ENCODE peak calls at places on chromosomes 5 and 9, in seven cellular contexts. One of them, this sample, is unnamed.
A peak's percentile ranks its signal among the peaks of the same experiment; 100 is the strongest.

GRCh38 chr9:115170674-115171073 is 52.7 kb upstream of the TNC start:
- DNase-seq in stimulated activated naive B cell treated with anti-CD40 and anti-IgM and Interleukin-4, amounts not matched to agents 10 μg/mL and 1 μg/mL and 100 μg/mL, for 72 hours: no peak
- DNase-seq in effector CD4-positive, alpha-beta T cell: no peak
- DNase-seq in activated CD4-positive, alpha-beta T cell treated with anti-CD3 and anti-CD28 coated beads for 48 hours: no peak
- DNase-seq in spleen: no peak
- DNase-seq in aorta: no peak
- DNase-seq in A172: peak; percentile 93
- DNase-seq in this sample: no peak

GRCh38 chr5:129137637-129138036 is 43.1 kb downstream of the ISOC1 start:
- DNase-seq in activated CD4-positive, alpha-beta T cell treated with anti-CD3 and anti-CD28 coated beads for 48 hours: no peak
- DNase-seq in stimulated activated naive B cell treated with anti-CD40 and anti-IgM and Interleukin-4, amounts not matched to agents 10 μg/mL and 1 μg/mL and 100 μg/mL, for 72 hours: no peak
- DNase-seq in A172: no peak
- DNase-seq in spleen: no peak
- DNase-seq in aorta: no peak
- DNase-seq in effector CD4-positive, alpha-beta T cell: no peak
- DNase-seq in this sample: no peak

GRCh38 chr9:134293576-134294227 is 32.6 kb upstream of the RXRA start:
- DNase-seq in activated CD4-positive, alpha-beta T cell treated with anti-CD3 and anti-CD28 coated beads for 48 hours: no peak
- DNase-seq in effector CD4-positive, alpha-beta T cell: no peak
- DNase-seq in aorta: peak; percentile 79
- DNase-seq in spleen: peak; percentile 77
- DNase-seq in A172: no peak
- DNase-seq in stimulated activated naive B cell treated with anti-CD40 and anti-IgM and Interleukin-4, amounts not matched to agents 10 μg/mL and 1 μg/mL and 100 μg/mL, for 72 hours: no peak
- DNase-seq in this sample: peak; percentile 72

GRCh38 chr5:30594331-30594730 is 599.2 kb upstream of the CDH6 start:
- DNase-seq in stimulated activated naive B cell treated with anti-CD40 and anti-IgM and Interleukin-4, amounts not matched to agents 10 μg/mL and 1 μg/mL and 100 μg/mL, for 72 hours: no peak
- DNase-seq in activated CD4-positive, alpha-beta T cell treated with anti-CD3 and anti-CD28 coated beads for 48 hours: no peak
- DNase-seq in A172: no peak
- DNase-seq in aorta: no peak
- DNase-seq in spleen: no peak
- DNase-seq in effector CD4-positive, alpha-beta T cell: no peak
- DNase-seq in this sample: no peak

GRCh38 chr9:71984388-71985069 is 73.1 kb downstream of the C9orf85 start:
- DNase-seq in activated CD4-positive, alpha-beta T cell treated with anti-CD3 and anti-CD28 coated beads for 48 hours: no peak
- DNase-seq in aorta: peak; percentile 79
- DNase-seq in A172: peak; percentile 13
- DNase-seq in effector CD4-positive, alpha-beta T cell: no peak
- DNase-seq in spleen: no peak
- DNase-seq in stimulated activated naive B cell treated with anti-CD40 and anti-IgM and Interleukin-4, amounts not matched to agents 10 μg/mL and 1 μg/mL and 100 μg/mL, for 72 hours: no peak
- DNase-seq in this sample: no peak

GRCh38 chr5:151757233-151758140 is 944 bp downstream of the ATOX1 start:
- DNase-seq in A172: no peak
- DNase-seq in activated CD4-positive, alpha-beta T cell treated with anti-CD3 and anti-CD28 coated beads for 48 hours: peak; percentile 52
- DNase-seq in aorta: no peak
- DNase-seq in effector CD4-positive, alpha-beta T cell: peak; percentile 25
- DNase-seq in stimulated activated naive B cell treated with anti-CD40 and anti-IgM and Interleukin-4, amounts not matched to agents 10 μg/mL and 1 μg/mL and 100 μg/mL, for 72 hours: no peak
- DNase-seq in spleen: no peak
- DNase-seq in this sample: no peak

GRCh38 chr9:123401879-123402513 is 46.0 kb downstream of the CRB2 start:
- DNase-seq in activated CD4-positive, alpha-beta T cell treated with anti-CD3 and anti-CD28 coated beads for 48 hours: peak; percentile 35
- DNase-seq in effector CD4-positive, alpha-beta T cell: no peak
- DNase-seq in A172: peak; percentile 49
- DNase-seq in stimulated activated naive B cell treated with anti-CD40 and anti-IgM and Interleukin-4, amounts not matched to agents 10 μg/mL and 1 μg/mL and 100 μg/mL, for 72 hours: no peak
- DNase-seq in spleen: no peak
- DNase-seq in aorta: no peak
- DNase-seq in this sample: no peak

GRCh38 chr9:127197186-127197860 is 67.3 kb upstream of the GARNL3 start:
- DNase-seq in A172: no peak
- DNase-seq in effector CD4-positive, alpha-beta T cell: no peak
- DNase-seq in spleen: peak; percentile 47
- DNase-seq in aorta: peak; percentile 45
- DNase-seq in activated CD4-positive, alpha-beta T cell treated with anti-CD3 and anti-CD28 coated beads for 48 hours: no peak
- DNase-seq in stimulated activated naive B cell treated with anti-CD40 and anti-IgM and Interleukin-4, amounts not matched to agents 10 μg/mL and 1 μg/mL and 100 μg/mL, for 72 hours: no peak
- DNase-seq in this sample: peak; percentile 52

GRCh38 chr5:65483474-65484346 is 2.0 kb upstream of the ADAMTS6 start:
- DNase-seq in stimulated activated naive B cell treated with anti-CD40 and anti-IgM and Interleukin-4, amounts not matched to agents 10 μg/mL and 1 μg/mL and 100 μg/mL, for 72 hours: no peak
- DNase-seq in spleen: no peak
- DNase-seq in effector CD4-positive, alpha-beta T cell: no peak
- DNase-seq in aorta: no peak
- DNase-seq in activated CD4-positive, alpha-beta T cell treated with anti-CD3 and anti-CD28 coated beads for 48 hours: no peak
- DNase-seq in A172: peak; percentile 75
- DNase-seq in this sample: no peak

GRCh38 chr9:83707518-83707767 is 315 bp downstream of the UBQLN1 start:
- DNase-seq in A172: no peak
- DNase-seq in stimulated activated naive B cell treated with anti-CD40 and anti-IgM and Interleukin-4, amounts not matched to agents 10 μg/mL and 1 μg/mL and 100 μg/mL, for 72 hours: no peak
- DNase-seq in spleen: no peak
- DNase-seq in activated CD4-positive, alpha-beta T cell treated with anti-CD3 and anti-CD28 coated beads for 48 hours: peak; percentile 85
- DNase-seq in aorta: peak; percentile 94
- DNase-seq in effector CD4-positive, alpha-beta T cell: no peak
- DNase-seq in this sample: no peak

GRCh38 chr9:130041648-130042405 is 1.2 kb downstream of the FNBP1 start:
- DNase-seq in spleen: peak; percentile 82
- DNase-seq in A172: no peak
- DNase-seq in effector CD4-positive, alpha-beta T cell: no peak
- DNase-seq in activated CD4-positive, alpha-beta T cell treated with anti-CD3 and anti-CD28 coated beads for 48 hours: no peak
- DNase-seq in aorta: peak; percentile 80
- DNase-seq in stimulated activated naive B cell treated with anti-CD40 and anti-IgM and Interleukin-4, amounts not matched to agents 10 μg/mL and 1 μg/mL and 100 μg/mL, for 72 hours: no peak
- DNase-seq in this sample: peak; percentile 77

GRCh38 chr5:122906768-122907167 is 61.4 kb downstream of the SNX24 start:
- DNase-seq in A172: peak; percentile 67
- DNase-seq in effector CD4-positive, alpha-beta T cell: no peak
- DNase-seq in spleen: no peak
- DNase-seq in aorta: peak; percentile 86
- DNase-seq in activated CD4-positive, alpha-beta T cell treated with anti-CD3 and anti-CD28 coated beads for 48 hours: no peak
- DNase-seq in stimulated activated naive B cell treated with anti-CD40 and anti-IgM and Interleukin-4, amounts not matched to agents 10 μg/mL and 1 μg/mL and 100 μg/mL, for 72 hours: no peak
- DNase-seq in this sample: no peak

GRCh38 chr9:130327781-130328348 is 62.3 kb downstream of the HMCN2 start:
- DNase-seq in aorta: no peak
- DNase-seq in spleen: no peak
- DNase-seq in stimulated activated naive B cell treated with anti-CD40 and anti-IgM and Interleukin-4, amounts not matched to agents 10 μg/mL and 1 μg/mL and 100 μg/mL, for 72 hours: no peak
- DNase-seq in effector CD4-positive, alpha-beta T cell: no peak
- DNase-seq in activated CD4-positive, alpha-beta T cell treated with anti-CD3 and anti-CD28 coated beads for 48 hours: no peak
- DNase-seq in A172: no peak
- DNase-seq in this sample: peak; percentile 90

GRCh38 chr5:135140805-135141204 is 106.8 kb upstream of the PITX1 start:
- DNase-seq in aorta: no peak
- DNase-seq in effector CD4-positive, alpha-beta T cell: no peak
- DNase-seq in activated CD4-positive, alpha-beta T cell treated with anti-CD3 and anti-CD28 coated beads for 48 hours: no peak
- DNase-seq in spleen: no peak
- DNase-seq in A172: peak; percentile 95
- DNase-seq in stimulated activated naive B cell treated with anti-CD40 and anti-IgM and Interleukin-4, amounts not matched to agents 10 μg/mL and 1 μg/mL and 100 μg/mL, for 72 hours: no peak
- DNase-seq in this sample: peak; percentile 47

GRCh38 chr5:179251276-179251969 is 93.8 kb downstream of the ADAMTS2 start:
- DNase-seq in effector CD4-positive, alpha-beta T cell: no peak
- DNase-seq in A172: no peak
- DNase-seq in aorta: no peak
- DNase-seq in spleen: peak; percentile 37
- DNase-seq in activated CD4-positive, alpha-beta T cell treated with anti-CD3 and anti-CD28 coated beads for 48 hours: no peak
- DNase-seq in stimulated activated naive B cell treated with anti-CD40 and anti-IgM and Interleukin-4, amounts not matched to agents 10 μg/mL and 1 μg/mL and 100 μg/mL, for 72 hours: no peak
- DNase-seq in this sample: no peak

GRCh38 chr5:36705055-36705454 is 98.6 kb downstream of the SLC1A3 start:
- DNase-seq in A172: no peak
- DNase-seq in spleen: no peak
- DNase-seq in stimulated activated naive B cell treated with anti-CD40 and anti-IgM and Interleukin-4, amounts not matched to agents 10 μg/mL and 1 μg/mL and 100 μg/mL, for 72 hours: no peak
- DNase-seq in effector CD4-positive, alpha-beta T cell: no peak
- DNase-seq in activated CD4-positive, alpha-beta T cell treated with anti-CD3 and anti-CD28 coated beads for 48 hours: no peak
- DNase-seq in aorta: no peak
- DNase-seq in this sample: no peak

GRCh38 chr5:174227228-174227627 is 181.7 kb downstream of the NSG2 start:
- DNase-seq in aorta: no peak
- DNase-seq in activated CD4-positive, alpha-beta T cell treated with anti-CD3 and anti-CD28 coated beads for 48 hours: no peak
- DNase-seq in A172: no peak
- DNase-seq in stimulated activated naive B cell treated with anti-CD40 and anti-IgM and Interleukin-4, amounts not matched to agents 10 μg/mL and 1 μg/mL and 100 μg/mL, for 72 hours: no peak
- DNase-seq in spleen: no peak
- DNase-seq in effector CD4-positive, alpha-beta T cell: no peak
- DNase-seq in this sample: no peak

GRCh38 chr5:163506726-163507125 is 1.3 kb downstream of the MAT2B start:
- DNase-seq in stimulated activated naive B cell treated with anti-CD40 and anti-IgM and Interleukin-4, amounts not matched to agents 10 μg/mL and 1 μg/mL and 100 μg/mL, for 72 hours: no peak
- DNase-seq in A172: peak; percentile 36
- DNase-seq in spleen: no peak
- DNase-seq in activated CD4-positive, alpha-beta T cell treated with anti-CD3 and anti-CD28 coated beads for 48 hours: peak; percentile 17
- DNase-seq in effector CD4-positive, alpha-beta T cell: peak; percentile 14
- DNase-seq in aorta: no peak
- DNase-seq in this sample: no peak

GRCh38 chr9:112380771-112381181 is 868 bp downstream of the HSDL2 start:
- DNase-seq in activated CD4-positive, alpha-beta T cell treated with anti-CD3 and anti-CD28 coated beads for 48 hours: no peak
- DNase-seq in A172: no peak
- DNase-seq in spleen: no peak
- DNase-seq in aorta: no peak
- DNase-seq in effector CD4-positive, alpha-beta T cell: no peak
- DNase-seq in stimulated activated naive B cell treated with anti-CD40 and anti-IgM and Interleukin-4, amounts not matched to agents 10 μg/mL and 1 μg/mL and 100 μg/mL, for 72 hours: no peak
- DNase-seq in this sample: no peak

GRCh38 chr5:83436276-83436675 is 35.3 kb upstream of the VCAN start:
- DNase-seq in spleen: no peak
- DNase-seq in activated CD4-positive, alpha-beta T cell treated with anti-CD3 and anti-CD28 coated beads for 48 hours: no peak
- DNase-seq in effector CD4-positive, alpha-beta T cell: no peak
- DNase-seq in stimulated activated naive B cell treated with anti-CD40 and anti-IgM and Interleukin-4, amounts not matched to agents 10 μg/mL and 1 μg/mL and 100 μg/mL, for 72 hours: no peak
- DNase-seq in aorta: no peak
- DNase-seq in A172: no peak
- DNase-seq in this sample: no peak

GRCh38 chr5:84274585-84275468 is 109.9 kb downstream of the EDIL3 start:
- DNase-seq in spleen: no peak
- DNase-seq in activated CD4-positive, alpha-beta T cell treated with anti-CD3 and anti-CD28 coated beads for 48 hours: peak; percentile 13
- DNase-seq in effector CD4-positive, alpha-beta T cell: no peak
- DNase-seq in aorta: no peak
- DNase-seq in A172: peak; percentile 43
- DNase-seq in stimulated activated naive B cell treated with anti-CD40 and anti-IgM and Interleukin-4, amounts not matched to agents 10 μg/mL and 1 μg/mL and 100 μg/mL, for 72 hours: no peak
- DNase-seq in this sample: no peak

GRCh38 chr9:16744386-16744785 is 126.1 kb downstream of the BNC2 start:
- DNase-seq in A172: no peak
- DNase-seq in aorta: no peak
- DNase-seq in spleen: no peak
- DNase-seq in effector CD4-positive, alpha-beta T cell: no peak
- DNase-seq in stimulated activated naive B cell treated with anti-CD40 and anti-IgM and Interleukin-4, amounts not matched to agents 10 μg/mL and 1 μg/mL and 100 μg/mL, for 72 hours: no peak
- DNase-seq in activated CD4-positive, alpha-beta T cell treated with anti-CD3 and anti-CD28 coated beads for 48 hours: no peak
- DNase-seq in this sample: no peak

GRCh38 chr5:168085321-168086040 is 206.0 kb upstream of the WWC1 start:
- DNase-seq in spleen: no peak
- DNase-seq in effector CD4-positive, alpha-beta T cell: no peak
- DNase-seq in A172: peak; percentile 80
- DNase-seq in activated CD4-positive, alpha-beta T cell treated with anti-CD3 and anti-CD28 coated beads for 48 hours: no peak
- DNase-seq in stimulated activated naive B cell treated with anti-CD40 and anti-IgM and Interleukin-4, amounts not matched to agents 10 μg/mL and 1 μg/mL and 100 μg/mL, for 72 hours: no peak
- DNase-seq in aorta: no peak
- DNase-seq in this sample: no peak

GRCh38 chr9:133608881-133609280 is 308 bp downstream of the FAM163B start:
- DNase-seq in activated CD4-positive, alpha-beta T cell treated with anti-CD3 and anti-CD28 coated beads for 48 hours: no peak
- DNase-seq in spleen: no peak
- DNase-seq in A172: no peak
- DNase-seq in effector CD4-positive, alpha-beta T cell: no peak
- DNase-seq in aorta: peak; percentile 70
- DNase-seq in stimulated activated naive B cell treated with anti-CD40 and anti-IgM and Interleukin-4, amounts not matched to agents 10 μg/mL and 1 μg/mL and 100 μg/mL, for 72 hours: no peak
- DNase-seq in this sample: peak; percentile 74

GRCh38 chr9:133707065-133707760 is 30.9 kb downstream of the SARDH start:
- DNase-seq in A172: no peak
- DNase-seq in spleen: peak; percentile 69
- DNase-seq in aorta: peak; percentile 63
- DNase-seq in stimulated activated naive B cell treated with anti-CD40 and anti-IgM and Interleukin-4, amounts not matched to agents 10 μg/mL and 1 μg/mL and 100 μg/mL, for 72 hours: no peak
- DNase-seq in activated CD4-positive, alpha-beta T cell treated with anti-CD3 and anti-CD28 coated beads for 48 hours: no peak
- DNase-seq in effector CD4-positive, alpha-beta T cell: no peak
- DNase-seq in this sample: peak; percentile 88

GRCh38 chr5:135433626-135434426 is 13.3 kb downstream of the DCANP1 start:
- DNase-seq in A172: no peak
- DNase-seq in activated CD4-positive, alpha-beta T cell treated with anti-CD3 and anti-CD28 coated beads for 48 hours: no peak
- DNase-seq in effector CD4-positive, alpha-beta T cell: no peak
- DNase-seq in spleen: peak; percentile 71
- DNase-seq in aorta: no peak
- DNase-seq in stimulated activated naive B cell treated with anti-CD40 and anti-IgM and Interleukin-4, amounts not matched to agents 10 μg/mL and 1 μg/mL and 100 μg/mL, for 72 hours: no peak
- DNase-seq in this sample: no peak

GRCh38 chr5:181114844-181115778 is 15.9 kb downstream of the OR2V1 start:
- DNase-seq in effector CD4-positive, alpha-beta T cell: no peak
- DNase-seq in stimulated activated naive B cell treated with anti-CD40 and anti-IgM and Interleukin-4, amounts not matched to agents 10 μg/mL and 1 μg/mL and 100 μg/mL, for 72 hours: peak; percentile 4
- DNase-seq in activated CD4-positive, alpha-beta T cell treated with anti-CD3 and anti-CD28 coated beads for 48 hours: no peak
- DNase-seq in A172: no peak
- DNase-seq in spleen: no peak
- DNase-seq in aorta: no peak
- DNase-seq in this sample: no peak

GRCh38 chr5:32545102-32545847 is 40.1 kb upstream of the SUB1 start:
- DNase-seq in stimulated activated naive B cell treated with anti-CD40 and anti-IgM and Interleukin-4, amounts not matched to agents 10 μg/mL and 1 μg/mL and 100 μg/mL, for 72 hours: no peak
- DNase-seq in effector CD4-positive, alpha-beta T cell: no peak
- DNase-seq in spleen: no peak
- DNase-seq in A172: no peak
- DNase-seq in activated CD4-positive, alpha-beta T cell treated with anti-CD3 and anti-CD28 coated beads for 48 hours: no peak
- DNase-seq in aorta: no peak
- DNase-seq in this sample: no peak

This sample was measured in kidney.